ENCODE peak calls at places on chromosomes 2 and 18, in five cellular contexts. One of them, this sample, is unnamed. For H3K4me1, the result is how much of the 10 kb centered on the place peaks cover.

GRCh38 chr18:32049393-32050161 is 31.0 kb downstream of the RNF125 start:
- DNase-seq in fibroblast of lung: no peak
- DNase-seq in upper lobe of right lung: peak
- DNase-seq in HCT116: no peak
- DNase-seq in breast epithelium: no peak
- DNase-seq in this sample: peak

GRCh38 chr18:61350578-61350977 is 17.3 kb downstream of the CDH20 start:
- DNase-seq in fibroblast of lung: no peak
- DNase-seq in upper lobe of right lung: no peak
- DNase-seq in HCT116: no peak
- DNase-seq in breast epithelium: no peak
- DNase-seq in this sample: no peak

GRCh38 chr2:10493636-10494281 is 45.6 kb upstream of the ODC1 start:
- DNase-seq in fibroblast of lung: peak
- DNase-seq in upper lobe of right lung: peak
- DNase-seq in HCT116: no peak
- DNase-seq in breast epithelium: peak
- DNase-seq in this sample: peak

GRCh38 chr2:25078171-25079049 is 36.5 kb downstream of the EFR3B start:
- DNase-seq in fibroblast of lung: peak
- DNase-seq in upper lobe of right lung: no peak
- DNase-seq in HCT116: peak
- DNase-seq in breast epithelium: peak
- DNase-seq in this sample: no peak

GRCh38 chr18:74942319-74942910 is 266.5 kb downstream of the PTGR3 start:
- DNase-seq in fibroblast of lung: no peak
- DNase-seq in upper lobe of right lung: no peak
- DNase-seq in HCT116: no peak
- DNase-seq in breast epithelium: no peak
- DNase-seq in this sample: no peak

GRCh38 chr2:10400978-10401951 is 46.9 kb downstream of the ODC1 start:
- DNase-seq in fibroblast of lung: no peak
- DNase-seq in upper lobe of right lung: no peak
- DNase-seq in HCT116: no peak
- DNase-seq in breast epithelium: no peak
- DNase-seq in this sample: no peak

GRCh38 chr2:202049840-202050239 is 16.2 kb downstream of the FZD7 start:
- DNase-seq in fibroblast of lung: no peak
- DNase-seq in upper lobe of right lung: no peak
- DNase-seq in HCT116: no peak
- DNase-seq in breast epithelium: no peak
- DNase-seq in this sample: no peak

GRCh38 chr2:8677646-8678592 is 3.9 kb upstream of the ID2 start:
- DNase-seq in fibroblast of lung: peak
- DNase-seq in upper lobe of right lung: peak
- DNase-seq in HCT116: peak
- DNase-seq in breast epithelium: peak
- DNase-seq in this sample: peak

GRCh38 chr2:64914735-64915509 is 74.3 kb upstream of the SLC1A4 start:
- DNase-seq in fibroblast of lung: peak
- DNase-seq in upper lobe of right lung: no peak
- DNase-seq in HCT116: no peak
- DNase-seq in breast epithelium: no peak
- DNase-seq in this sample: no peak

GRCh38 chr2:111168528-111168929 is 47.8 kb downstream of the BCL2L11 start:
- DNase-seq in fibroblast of lung: peak
- DNase-seq in upper lobe of right lung: no peak
- DNase-seq in HCT116: peak
- DNase-seq in breast epithelium: no peak
- DNase-seq in this sample: no peak

GRCh38 chr2:58973831-58974281 is 732.7 kb upstream of the FANCL start:
- DNase-seq in fibroblast of lung: no peak
- DNase-seq in upper lobe of right lung: no peak
- DNase-seq in HCT116: no peak
- DNase-seq in breast epithelium: no peak
- DNase-seq in this sample: peak

GRCh38 chr2:221640686-221641085 is 68.6 kb upstream of the EPHA4 start:
- DNase-seq in fibroblast of lung: no peak
- DNase-seq in upper lobe of right lung: no peak
- DNase-seq in HCT116: no peak
- DNase-seq in breast epithelium: no peak
- DNase-seq in this sample: no peak

GRCh38 chr2:23590227-23590869 is 205.4 kb downstream of the KLHL29 start:
- DNase-seq in fibroblast of lung: no peak
- DNase-seq in upper lobe of right lung: peak
- DNase-seq in HCT116: no peak
- DNase-seq in breast epithelium: no peak
- DNase-seq in this sample: no peak

GRCh38 chr2:66433945-66434678 is 813 bp upstream of the MEIS1 start:
- DNase-seq in fibroblast of lung: peak
- DNase-seq in upper lobe of right lung: peak
- DNase-seq in HCT116: no peak
- DNase-seq in breast epithelium: no peak
- DNase-seq in this sample: peak

GRCh38 chr2:181239400-181239799 is 217.8 kb upstream of the ITGA4 start:
- DNase-seq in fibroblast of lung: peak
- DNase-seq in upper lobe of right lung: no peak
- DNase-seq in HCT116: peak
- DNase-seq in breast epithelium: no peak
- DNase-seq in this sample: no peak
- TF ChIP-seq CTCF in fibroblast of lung: no peak
- TF ChIP-seq CTCF in upper lobe of right lung: peak
- TF ChIP-seq CTCF in HCT116: peak
- TF ChIP-seq CTCF in breast epithelium: no peak
- TF ChIP-seq CTCF in this sample: no peak

GRCh38 chr2:55901322-55901721 is 22.3 kb downstream of the EFEMP1 start:
- DNase-seq in fibroblast of lung: peak
- DNase-seq in upper lobe of right lung: no peak
- DNase-seq in HCT116: no peak
- DNase-seq in breast epithelium: no peak
- DNase-seq in this sample: no peak
- H3K27ac ChIP-seq in fibroblast of lung: no peak
- H3K27ac ChIP-seq in upper lobe of right lung: no peak
- H3K27ac ChIP-seq in HCT116: no peak
- H3K27ac ChIP-seq in breast epithelium: no peak
- H3K27ac ChIP-seq in this sample: no peak

GRCh38 chr2:237603718-237604362 is 13.3 kb upstream of the RAB17 start:
- DNase-seq in fibroblast of lung: peak
- DNase-seq in upper lobe of right lung: no peak
- DNase-seq in HCT116: no peak
- DNase-seq in breast epithelium: peak
- DNase-seq in this sample: no peak

GRCh38 chr2:237604391-237604790 is 13.9 kb upstream of the RAB17 start:
- DNase-seq in fibroblast of lung: no peak
- DNase-seq in upper lobe of right lung: no peak
- DNase-seq in HCT116: no peak
- DNase-seq in breast epithelium: no peak
- DNase-seq in this sample: no peak

GRCh38 chr2:237602409-237602808 is 11.9 kb upstream of the RAB17 start:
- DNase-seq in fibroblast of lung: no peak
- DNase-seq in upper lobe of right lung: no peak
- DNase-seq in HCT116: no peak
- DNase-seq in breast epithelium: no peak
- DNase-seq in this sample: no peak

GRCh38 chr2:237601453-237602116 is 11.1 kb upstream of the RAB17 start:
- DNase-seq in fibroblast of lung: no peak
- DNase-seq in upper lobe of right lung: no peak
- DNase-seq in HCT116: no peak
- DNase-seq in breast epithelium: no peak
- DNase-seq in this sample: no peak

GRCh38 chr2:237603049-237603717 is 12.6 kb upstream of the RAB17 start:
- DNase-seq in fibroblast of lung: no peak
- DNase-seq in upper lobe of right lung: no peak
- DNase-seq in HCT116: no peak
- DNase-seq in breast epithelium: no peak
- DNase-seq in this sample: no peak
- H3K4me1 ChIP-seq in fibroblast of lung: under half
- H3K4me1 ChIP-seq in upper lobe of right lung: under half
- H3K4me1 ChIP-seq in HCT116: under half
- H3K4me1 ChIP-seq in breast epithelium: under half
- H3K4me1 ChIP-seq in this sample: under half

GRCh38 chr2:43898134-43898957 is 59.6 kb downstream of the ABCG8 start:
- DNase-seq in fibroblast of lung: peak
- DNase-seq in upper lobe of right lung: peak
- DNase-seq in HCT116: no peak
- DNase-seq in breast epithelium: no peak
- DNase-seq in this sample: peak
- TF ChIP-seq CTCF in fibroblast of lung: peak
- TF ChIP-seq CTCF in upper lobe of right lung: peak
- TF ChIP-seq CTCF in HCT116: peak
- TF ChIP-seq CTCF in breast epithelium: no peak
- TF ChIP-seq CTCF in this sample: peak

GRCh38 chr18:7743256-7743655 is 176.1 kb downstream of the PTPRM start:
- DNase-seq in fibroblast of lung: no peak
- DNase-seq in upper lobe of right lung: no peak
- DNase-seq in HCT116: no peak
- DNase-seq in breast epithelium: no peak
- DNase-seq in this sample: no peak
- H3K27ac ChIP-seq in fibroblast of lung: no peak
- H3K27ac ChIP-seq in upper lobe of right lung: no peak
- H3K27ac ChIP-seq in HCT116: no peak
- H3K27ac ChIP-seq in breast epithelium: no peak
- H3K27ac ChIP-seq in this sample: no peak

GRCh38 chr2:11748861-11749645 is 2.6 kb downstream of the LPIN1 start:
- DNase-seq in fibroblast of lung: no peak
- DNase-seq in upper lobe of right lung: no peak
- DNase-seq in HCT116: no peak
- DNase-seq in breast epithelium: no peak
- DNase-seq in this sample: no peak

GRCh38 chr2:11749646-11750349 is 3.4 kb downstream of the LPIN1 start:
- DNase-seq in fibroblast of lung: peak
- DNase-seq in upper lobe of right lung: no peak
- DNase-seq in HCT116: no peak
- DNase-seq in breast epithelium: no peak
- DNase-seq in this sample: no peak

GRCh38 chr2:11750422-11750821 is 4.0 kb downstream of the LPIN1 start:
- DNase-seq in fibroblast of lung: no peak
- DNase-seq in upper lobe of right lung: no peak
- DNase-seq in HCT116: no peak
- DNase-seq in breast epithelium: no peak
- DNase-seq in this sample: no peak

GRCh38 chr2:11752906-11753305 is 6.5 kb downstream of the LPIN1 start:
- DNase-seq in fibroblast of lung: no peak
- DNase-seq in upper lobe of right lung: no peak
- DNase-seq in HCT116: no peak
- DNase-seq in breast epithelium: no peak
- DNase-seq in this sample: no peak

DNA sequence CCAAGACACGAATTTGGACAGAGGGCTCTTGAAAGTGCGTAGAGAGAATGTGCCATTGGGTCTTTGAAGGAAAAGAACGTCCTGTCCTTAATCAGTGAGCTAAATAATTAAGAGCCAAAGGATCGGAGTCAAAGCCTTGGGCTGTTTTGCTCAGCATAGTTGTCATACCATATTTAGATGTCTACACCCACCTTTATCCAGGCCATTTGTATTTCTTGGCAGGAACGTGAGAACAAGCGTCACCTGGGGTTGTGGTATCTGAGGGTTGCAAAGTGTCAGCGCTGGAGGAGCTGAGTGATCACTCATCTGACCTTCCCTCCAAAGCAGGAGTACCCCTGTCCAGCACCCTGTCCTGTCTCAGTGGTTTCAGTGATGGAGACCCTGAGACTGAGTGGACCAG is 4.5 kb downstream of the LPIN1 start:
- DNase-seq in fibroblast of lung: no peak
- DNase-seq in upper lobe of right lung: no peak
- DNase-seq in HCT116: no peak
- DNase-seq in breast epithelium: peak
- DNase-seq in this sample: no peak
- H3K4me1 ChIP-seq in fibroblast of lung: under half
- H3K4me1 ChIP-seq in upper lobe of right lung: half or more
- H3K4me1 ChIP-seq in HCT116: under half
- H3K4me1 ChIP-seq in breast epithelium: under half
- H3K4me1 ChIP-seq in this sample: under half

GRCh38 chr2:195307751-195308150 is 349.3 kb upstream of the SLC39A10 start:
- DNase-seq in fibroblast of lung: no peak
- DNase-seq in upper lobe of right lung: no peak
- DNase-seq in HCT116: no peak
- DNase-seq in breast epithelium: no peak
- DNase-seq in this sample: no peak

GRCh38 chr2:195308163-195308562 is 348.9 kb upstream of the SLC39A10 start:
- DNase-seq in fibroblast of lung: no peak
- DNase-seq in upper lobe of right lung: no peak
- DNase-seq in HCT116: no peak
- DNase-seq in breast epithelium: no peak
- DNase-seq in this sample: no peak

GRCh38 chr2:195304310-195304709 is 352.7 kb upstream of the SLC39A10 start:
- DNase-seq in fibroblast of lung: peak
- DNase-seq in upper lobe of right lung: no peak
- DNase-seq in HCT116: peak
- DNase-seq in breast epithelium: no peak
- DNase-seq in this sample: no peak
- TF ChIP-seq CTCF in fibroblast of lung: peak
- TF ChIP-seq CTCF in upper lobe of right lung: no peak
- TF ChIP-seq CTCF in HCT116: peak
- TF ChIP-seq CTCF in breast epithelium: no peak
- TF ChIP-seq CTCF in this sample: no peak

This sample was measured in left lung.